ENCODE peak calls at places on chromosomes 11 and 22, in six cellular contexts. One of them, this sample, is unnamed.
A peak's percentile ranks its signal among the peaks of the same experiment; 100 is the strongest.

GRCh38 chr11:15918212-15918611 is 438.1 kb downstream of the SOX6 start:
- DNase-seq in breast epithelium: no peak
- DNase-seq in ovary: no peak
- DNase-seq in A549: no peak
- DNase-seq in lower leg skin: no peak
- DNase-seq in sigmoid colon: no peak
- DNase-seq in this sample: no peak

GRCh38 chr11:66347425-66348276 is at the start of gene B4GAT1:
- DNase-seq in lower leg skin: peak; percentile 90
- DNase-seq in breast epithelium: peak; percentile 94
- DNase-seq in sigmoid colon: peak; percentile 96
- DNase-seq in ovary: peak; percentile 85
- DNase-seq in A549: peak; percentile 95
- DNase-seq in this sample: peak; percentile 92

GRCh38 chr11:65915821-65916251 is 3.0 kb downstream of the C11orf68 start:
- DNase-seq in breast epithelium: peak; percentile 79
- DNase-seq in sigmoid colon: peak; percentile 97
- DNase-seq in lower leg skin: peak; percentile 86
- DNase-seq in A549: peak; percentile 94
- DNase-seq in ovary: peak; percentile 89
- DNase-seq in this sample: peak; percentile 96

GRCh38 chr11:978073-978720 is 52.5 kb downstream of the AP2A2 start:
- DNase-seq in ovary: no peak
- DNase-seq in lower leg skin: no peak
- DNase-seq in sigmoid colon: no peak
- DNase-seq in A549: no peak
- DNase-seq in breast epithelium: no peak
- DNase-seq in this sample: no peak

GRCh38 chr22:31093956-31094622 is 13.0 kb downstream of the SMTN start:
- DNase-seq in breast epithelium: no peak
- DNase-seq in A549: no peak
- DNase-seq in ovary: no peak
- DNase-seq in sigmoid colon: peak; percentile 84
- DNase-seq in lower leg skin: no peak
- DNase-seq in this sample: no peak

GRCh38 chr11:44784438-44784760 is 57.6 kb downstream of the TSPAN18 start:
- DNase-seq in breast epithelium: no peak
- DNase-seq in ovary: no peak
- DNase-seq in lower leg skin: no peak
- DNase-seq in A549: no peak
- DNase-seq in sigmoid colon: peak; percentile 35
- DNase-seq in this sample: peak; percentile 52

GRCh38 chr11:70423523-70424505 is 25.5 kb downstream of the CTTN start:
- DNase-seq in sigmoid colon: no peak
- DNase-seq in A549: peak; percentile 20
- DNase-seq in breast epithelium: no peak
- DNase-seq in ovary: no peak
- DNase-seq in lower leg skin: no peak
- DNase-seq in this sample: peak; percentile 100

GRCh38 chr11:86696004-86696403 is 23.6 kb upstream of the ME3 start:
- DNase-seq in sigmoid colon: no peak
- DNase-seq in ovary: no peak
- DNase-seq in lower leg skin: no peak
- DNase-seq in breast epithelium: no peak
- DNase-seq in A549: peak; percentile 37
- DNase-seq in this sample: no peak

GRCh38 chr11:8219257-8220021 is 44.2 kb downstream of the LMO1 start:
- DNase-seq in breast epithelium: no peak
- DNase-seq in ovary: no peak
- DNase-seq in sigmoid colon: no peak
- DNase-seq in lower leg skin: no peak
- DNase-seq in A549: peak; percentile 70
- DNase-seq in this sample: peak; percentile 46

GRCh38 chr22:44546686-44547310 is 48.8 kb upstream of the RTL6 start:
- DNase-seq in ovary: no peak
- DNase-seq in lower leg skin: no peak
- DNase-seq in A549: no peak
- DNase-seq in sigmoid colon: no peak
- DNase-seq in breast epithelium: no peak
- DNase-seq in this sample: no peak

GRCh38 chr11:119377112-119377901 is 4.2 kb downstream of the USP2 start:
- DNase-seq in breast epithelium: peak; percentile 62
- DNase-seq in A549: no peak
- DNase-seq in lower leg skin: peak; percentile 13
- DNase-seq in ovary: no peak
- DNase-seq in sigmoid colon: no peak
- DNase-seq in this sample: no peak
- TF ChIP-seq POLR2A in breast epithelium: no peak
- TF ChIP-seq POLR2A in A549: no peak
- TF ChIP-seq POLR2A in lower leg skin: no peak
- TF ChIP-seq POLR2A in ovary: no peak
- TF ChIP-seq POLR2A in sigmoid colon: no peak
- TF ChIP-seq POLR2A in this sample: no peak

GRCh38 chr11:12871788-12872321 is 137.3 kb upstream of the RASSF10 start:
- DNase-seq in ovary: no peak
- DNase-seq in lower leg skin: no peak
- DNase-seq in sigmoid colon: no peak
- DNase-seq in A549: peak; percentile 30
- DNase-seq in breast epithelium: no peak
- DNase-seq in this sample: no peak
- TF ChIP-seq CTCF in ovary: no peak
- TF ChIP-seq CTCF in lower leg skin: no peak
- TF ChIP-seq CTCF in sigmoid colon: no peak
- TF ChIP-seq CTCF in A549: no peak
- TF ChIP-seq CTCF in breast epithelium: no peak
- TF ChIP-seq CTCF in this sample: no peak

GRCh38 chr11:62771144-62772021 is at the start of gene TAF6L:
- DNase-seq in ovary: peak; percentile 99
- DNase-seq in breast epithelium: peak; percentile 98
- DNase-seq in lower leg skin: peak; percentile 98
- DNase-seq in sigmoid colon: peak; percentile 100
- DNase-seq in A549: peak; percentile 97
- DNase-seq in this sample: peak; percentile 98
- TF ChIP-seq POLR2A in ovary: peak; percentile 30
- TF ChIP-seq POLR2A in breast epithelium: no peak
- TF ChIP-seq POLR2A in lower leg skin: no peak
- TF ChIP-seq POLR2A in sigmoid colon: peak; percentile 42
- TF ChIP-seq POLR2A in A549: peak; percentile 55
- TF ChIP-seq POLR2A in this sample: peak; percentile 71

GRCh38 chr11:28476053-28476452 is 367.9 kb downstream of the METTL15 start:
- DNase-seq in A549: no peak
- DNase-seq in lower leg skin: no peak
- DNase-seq in ovary: no peak
- DNase-seq in sigmoid colon: no peak
- DNase-seq in breast epithelium: no peak
- DNase-seq in this sample: no peak

GRCh38 chr11:28466506-28466905 is 358.3 kb downstream of the METTL15 start:
- DNase-seq in breast epithelium: no peak
- DNase-seq in sigmoid colon: no peak
- DNase-seq in lower leg skin: no peak
- DNase-seq in A549: no peak
- DNase-seq in ovary: no peak
- DNase-seq in this sample: no peak

GRCh38 chr11:28472904-28473303 is 364.7 kb downstream of the METTL15 start:
- DNase-seq in ovary: no peak
- DNase-seq in sigmoid colon: no peak
- DNase-seq in lower leg skin: no peak
- DNase-seq in A549: no peak
- DNase-seq in breast epithelium: no peak
- DNase-seq in this sample: no peak

GRCh38 chr11:28464252-28464867 is 356.2 kb downstream of the METTL15 start:
- DNase-seq in ovary: no peak
- DNase-seq in breast epithelium: no peak
- DNase-seq in sigmoid colon: no peak
- DNase-seq in A549: no peak
- DNase-seq in lower leg skin: no peak
- DNase-seq in this sample: no peak

GRCh38 chr11:28470180-28470579 is 362.0 kb downstream of the METTL15 start:
- DNase-seq in lower leg skin: no peak
- DNase-seq in breast epithelium: no peak
- DNase-seq in A549: no peak
- DNase-seq in ovary: no peak
- DNase-seq in sigmoid colon: no peak
- DNase-seq in this sample: no peak
- TF ChIP-seq CTCF in lower leg skin: no peak
- TF ChIP-seq CTCF in breast epithelium: no peak
- TF ChIP-seq CTCF in A549: no peak
- TF ChIP-seq CTCF in ovary: no peak
- TF ChIP-seq CTCF in sigmoid colon: no peak
- TF ChIP-seq CTCF in this sample: no peak

GRCh38 chr22:50208939-50209892 is 8.4 kb downstream of the SELENOO start:
- DNase-seq in lower leg skin: no peak
- DNase-seq in sigmoid colon: no peak
- DNase-seq in ovary: no peak
- DNase-seq in A549: no peak
- DNase-seq in breast epithelium: no peak
- DNase-seq in this sample: no peak
- TF ChIP-seq POLR2A in lower leg skin: no peak
- TF ChIP-seq POLR2A in sigmoid colon: no peak
- TF ChIP-seq POLR2A in ovary: no peak
- TF ChIP-seq POLR2A in A549: no peak
- TF ChIP-seq POLR2A in breast epithelium: no peak
- TF ChIP-seq POLR2A in this sample: no peak

DNA sequence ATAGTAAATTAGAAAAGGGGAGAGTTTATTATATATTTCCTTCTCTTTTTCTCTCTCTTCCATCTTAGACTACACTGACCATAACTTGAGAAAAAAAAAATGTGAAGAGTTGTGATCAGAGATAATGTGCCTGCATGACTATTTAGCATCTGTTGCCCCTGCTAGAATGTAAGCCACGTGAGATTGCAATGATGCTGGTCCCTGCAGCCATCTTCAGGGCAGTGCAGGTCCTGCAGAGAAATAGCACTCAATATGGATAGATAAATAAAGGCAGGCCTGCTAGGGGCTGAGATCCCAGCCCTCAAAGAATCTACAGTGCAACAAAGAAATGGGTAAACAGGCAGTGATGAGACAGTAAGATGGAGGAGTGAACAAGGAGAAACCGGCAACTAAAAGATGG is 7.8 kb upstream of the DKK3 start:
- DNase-seq in A549: peak; percentile 17
- DNase-seq in ovary: no peak
- DNase-seq in lower leg skin: no peak
- DNase-seq in sigmoid colon: no peak
- DNase-seq in breast epithelium: no peak
- DNase-seq in this sample: no peak
- TF ChIP-seq CTCF in A549: no peak
- TF ChIP-seq CTCF in ovary: no peak
- TF ChIP-seq CTCF in lower leg skin: no peak
- TF ChIP-seq CTCF in sigmoid colon: no peak
- TF ChIP-seq CTCF in breast epithelium: no peak
- TF ChIP-seq CTCF in this sample: no peak

GRCh38 chr22:46074771-46075551 is 75.4 kb upstream of the PPARA start:
- DNase-seq in ovary: no peak
- DNase-seq in breast epithelium: no peak
- DNase-seq in A549: no peak
- DNase-seq in lower leg skin: no peak
- DNase-seq in sigmoid colon: peak; percentile 68
- DNase-seq in this sample: no peak
- TF ChIP-seq POLR2A in ovary: no peak
- TF ChIP-seq POLR2A in breast epithelium: no peak
- TF ChIP-seq POLR2A in A549: no peak
- TF ChIP-seq POLR2A in lower leg skin: no peak
- TF ChIP-seq POLR2A in sigmoid colon: no peak
- TF ChIP-seq POLR2A in this sample: no peak

DNA sequence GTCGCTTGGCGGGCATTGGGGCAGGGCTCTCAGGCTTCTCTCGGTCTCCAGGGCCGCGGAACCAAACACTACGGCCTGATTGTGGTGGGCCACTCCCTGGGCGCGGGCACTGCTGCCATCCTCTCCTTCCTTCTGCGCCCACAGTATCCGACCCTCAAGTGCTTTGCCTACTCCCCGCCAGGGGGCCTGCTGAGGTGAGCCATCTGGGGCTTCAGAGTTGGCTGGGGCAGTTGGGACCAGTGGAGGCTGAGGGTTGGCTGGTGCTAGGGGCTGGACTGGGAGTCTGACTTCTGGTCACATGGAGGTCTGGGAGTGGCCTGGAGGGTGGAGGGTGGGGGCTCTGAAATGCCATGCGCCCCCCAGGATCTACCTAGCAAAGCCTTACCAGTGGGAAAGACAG is 15.3 kb upstream of the MYRF start:
- DNase-seq in sigmoid colon: no peak
- DNase-seq in lower leg skin: no peak
- DNase-seq in ovary: no peak
- DNase-seq in A549: no peak
- DNase-seq in breast epithelium: no peak
- DNase-seq in this sample: peak; percentile 48
- TF ChIP-seq CTCF in sigmoid colon: no peak
- TF ChIP-seq CTCF in lower leg skin: no peak
- TF ChIP-seq CTCF in ovary: no peak
- TF ChIP-seq CTCF in A549: no peak
- TF ChIP-seq CTCF in breast epithelium: no peak
- TF ChIP-seq CTCF in this sample: peak; percentile 53

This sample was measured in NB4.